ENCODE peak calls at places on chromosomes 5 and 9, in eight cellular contexts. A is RWPE1; W is myocyte; R is left cardiac atrium; X is stimulated activated CD4-positive, alpha-beta T cell treated with anti-CD3 and anti-CD28 coated beads, Interleukin-4, amount 100 ng/mL, for 4 hours; Z is Calu3; E is mucosa of gallbladder; Y is T47D. S is an unnamed sample.
A peak's percentile ranks its signal among the peaks of the same experiment; 100 is the strongest.

GRCh38 chr5:179326176-179326997 is 18.9 kb downstream of the ADAMTS2 start:
- DNase-seq in W (no peak), Y (no peak), R (peak; percentile 73), Z (no peak), A (no peak), E (peak; percentile 35), X (no peak), S (no peak)

GRCh38 chr5:93422652-93423332 is 158.2 kb downstream of the NR2F1-AS1 start:
- DNase-seq in X (no peak), Z (no peak), W (no peak), E (no peak), R (no peak), A (no peak), Y (no peak), S (no peak)

GRCh38 chr5:99032234-99033013 is 103.6 kb upstream of the CHD1 start:
- DNase-seq in R (peak; percentile 52), Z (peak; percentile 80), X (no peak), W (peak; percentile 76), E (peak; percentile 75), Y (peak; percentile 36), A (peak; percentile 83), S (peak; percentile 60)

GRCh38 chr5:11540112-11540511 is 364.1 kb downstream of the CTNND2 start:
- DNase-seq in R (no peak), X (no peak), W (no peak), E (no peak), A (no peak), Z (no peak), Y (no peak), S (no peak)

GRCh38 chr9:17622749-17623148 is 43.9 kb downstream of the SH3GL2 start:
- DNase-seq in W (no peak), E (no peak), Z (no peak), Y (no peak), A (no peak), X (no peak), R (no peak), S (no peak)

GRCh38 chr5:16995372-16995771 is 59.3 kb upstream of the MYO10 start:
- DNase-seq in E (no peak), R (no peak), Y (no peak), Z (no peak), A (no peak), X (no peak), W (no peak), S (no peak)

GRCh38 chr5:501833-502184 is 22.4 kb downstream of the SLC9A3 start:
- DNase-seq in Y (no peak), E (no peak), R (no peak), Z (no peak), A (no peak), X (no peak), W (no peak), S (no peak)

GRCh38 chr5:177339107-177339638 is 12.3 kb downstream of the LMAN2 start:
- DNase-seq in Z (peak; percentile 67), X (no peak), A (no peak), R (no peak), Y (no peak), W (no peak), E (no peak), S (no peak)

GRCh38 chr5:104088876-104089778 is 526.5 kb upstream of the NUDT12 start:
- DNase-seq in W (peak; percentile 33), E (no peak), Z (no peak), X (no peak), A (no peak), Y (no peak), R (no peak), S (no peak)

GRCh38 chr5:57338068-57338848 is 144.4 kb downstream of the ACTBL2 start:
- DNase-seq in Z (peak; percentile 50), X (no peak), A (no peak), Y (peak; percentile 25), W (peak; percentile 14), R (no peak), E (no peak), S (peak; percentile 15)

GRCh38 chr9:126248680-126249079 is 77.9 kb upstream of the MVB12B start:
- DNase-seq in A (peak; percentile 93), Y (no peak), W (peak; percentile 16), R (no peak), E (no peak), X (no peak), Z (no peak), S (no peak)

GRCh38 chr9:87392091-87392490 is 105.6 kb upstream of the DAPK1 start:
- DNase-seq in Y (no peak), R (no peak), Z (no peak), W (no peak), A (no peak), X (no peak), E (no peak), S (no peak)

GRCh38 chr5:149962040-149962439 is 1.5 kb downstream of the SLC26A2 start:
- DNase-seq in W (peak; percentile 67), Z (no peak), A (peak; percentile 70), E (no peak), X (no peak), Y (no peak), R (no peak), S (peak; percentile 65)

GRCh38 chr9:7500521-7500920 is 299.1 kb downstream of the DMAC1 start:
- DNase-seq in X (no peak), E (no peak), R (no peak), Z (no peak), Y (no peak), A (no peak), W (no peak), S (no peak)

GRCh38 chr9:134698587-134699342 is 57.2 kb downstream of the COL5A1 start:
- DNase-seq in W (peak; percentile 52), A (peak; percentile 79), Y (peak; percentile 94), R (peak; percentile 71), E (peak; percentile 65), Z (peak; percentile 60), X (peak; percentile 40), S (peak; percentile 69)

GRCh38 chr9:68844623-68845612 is 139.9 kb downstream of the PIP5K1B start:
- DNase-seq in E (peak; percentile 38), X (peak; percentile 10), A (no peak), Z (peak; percentile 37), Y (peak; percentile 5), R (peak; percentile 60), W (peak; percentile 50), S (no peak)